ENCODE peak calls at places on chromosomes 7 and 10, in four cellular contexts. L, V, A and P are unnamed samples. For H3K4me1, the result is how much of the 10 kb centered on the place peaks cover.

GRCh38 chr10:91043173-91043910 is 122.5 kb upstream of the ANKRD1 start:
- DNase-seq in A (no peak), L (no peak), V (peak), P (peak)

GRCh38 chr10:510415-510881 is 179.0 kb downstream of the DIP2C start:
- DNase-seq in L (no peak), A (no peak), V (peak), P (no peak)

GRCh38 chr7:44767912-44768662 is 19.4 kb downstream of the ZMIZ2 start:
- DNase-seq in L (no peak), V (peak), A (no peak), P (no peak)

GRCh38 chr7:44311561-44312495 is 13.6 kb downstream of the CAMK2B start:
- DNase-seq in L (no peak), A (no peak), V (no peak), P (no peak)

GRCh38 chr7:37643876-37644275 is 39.7 kb upstream of the GPR141 start:
- DNase-seq in L (peak), A (peak), V (no peak), P (peak)

GRCh38 chr10:3127921-3128320 is 44.7 kb downstream of the PITRM1 start:
- DNase-seq in V (no peak), L (no peak), A (no peak), P (no peak)

GRCh38 chr7:154509192-154509591 is 457.0 kb downstream of the DPP6 start:
- DNase-seq in L (no peak), V (no peak), A (no peak), P (no peak)

GRCh38 chr7:143490719-143491306 is 13.1 kb downstream of the TAS2R41 start:
- DNase-seq in A (peak), V (no peak), L (no peak), P (peak)

GRCh38 chr10:129157185-129157584 is 309.9 kb upstream of the MGMT start:
- DNase-seq in L (no peak), A (no peak), V (no peak), P (no peak)

GRCh38 chr7:112050205-112050881 is 155.9 kb downstream of the DOCK4 start:
- DNase-seq in L (no peak), V (no peak), A (no peak), P (no peak)

GRCh38 chr7:4246536-4246935 is 435.6 kb upstream of the FOXK1 start:
- DNase-seq in V (no peak), L (no peak), A (no peak), P (no peak)

GRCh38 chr7:50393547-50394252 is 56.5 kb downstream of the FIGNL1 start:
- DNase-seq in A (no peak), V (no peak), L (no peak), P (no peak)

GRCh38 chr7:158443688-158444483 is 143.7 kb downstream of the PTPRN2 start:
- DNase-seq in V (no peak), A (no peak), L (no peak), P (no peak)

GRCh38 chr10:86045896-86046295 is 320.7 kb downstream of the GRID1 start:
- DNase-seq in L (no peak), V (no peak), A (no peak), P (no peak)

GRCh38 chr7:79658304-79658703 is 204.8 kb upstream of the MAGI2 start:
- DNase-seq in L (no peak), V (no peak), A (no peak), P (no peak)

GRCh38 chr10:113947138-113948011 is 92.9 kb downstream of the NHLRC2 start:
- DNase-seq in V (no peak), L (no peak), A (no peak), P (no peak)

GRCh38 chr10:113435881-113436280 is 117.0 kb upstream of the HABP2 start:
- DNase-seq in L (no peak), A (no peak), V (no peak), P (no peak)

DNA sequence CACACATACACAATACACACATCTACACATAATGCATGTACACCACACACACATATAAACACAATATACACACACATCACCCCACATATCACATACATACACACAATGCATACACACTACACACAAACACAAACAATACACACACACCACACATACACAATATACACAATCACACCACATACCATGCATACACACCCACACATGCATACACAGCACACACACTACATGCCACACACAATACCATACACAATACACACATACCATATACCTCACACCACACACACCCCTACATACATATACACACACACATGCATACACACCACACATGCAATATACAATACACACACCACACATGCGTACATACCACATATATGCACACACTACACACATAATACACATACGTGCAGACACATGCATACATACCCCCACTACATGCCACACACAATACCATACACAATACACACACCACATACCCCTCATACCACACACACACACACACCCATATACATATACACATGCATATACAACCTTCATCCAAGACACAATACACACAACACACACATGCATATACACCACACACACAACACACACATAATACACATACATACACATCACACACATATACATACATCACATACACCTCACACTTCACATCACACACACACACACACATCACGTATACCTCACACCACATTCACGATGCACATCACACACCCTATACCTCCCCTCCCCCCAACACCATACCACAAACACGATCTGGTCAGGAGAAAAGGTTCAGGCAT is 34.0 kb downstream of the PSMC2 start:
- DNase-seq in A (no peak), L (no peak), V (no peak), P (no peak)
- H3K23ac ChIP-seq in A (no peak), L (no peak), V (no peak), P (no peak)

GRCh38 chr7:139745330-139746143 is 32.3 kb downstream of the HIPK2 start:
- DNase-seq in A (no peak), L (no peak), V (no peak), P (peak)

GRCh38 chr7:139743267-139743966 is 34.4 kb downstream of the HIPK2 start:
- DNase-seq in A (no peak), V (no peak), L (no peak), P (no peak)

GRCh38 chr7:139746652-139747051 is 31.1 kb downstream of the HIPK2 start:
- DNase-seq in A (no peak), V (no peak), L (no peak), P (no peak)

GRCh38 chr7:139743967-139744767 is 33.6 kb downstream of the HIPK2 start:
- DNase-seq in A (no peak), L (no peak), V (peak), P (no peak)

DNA sequence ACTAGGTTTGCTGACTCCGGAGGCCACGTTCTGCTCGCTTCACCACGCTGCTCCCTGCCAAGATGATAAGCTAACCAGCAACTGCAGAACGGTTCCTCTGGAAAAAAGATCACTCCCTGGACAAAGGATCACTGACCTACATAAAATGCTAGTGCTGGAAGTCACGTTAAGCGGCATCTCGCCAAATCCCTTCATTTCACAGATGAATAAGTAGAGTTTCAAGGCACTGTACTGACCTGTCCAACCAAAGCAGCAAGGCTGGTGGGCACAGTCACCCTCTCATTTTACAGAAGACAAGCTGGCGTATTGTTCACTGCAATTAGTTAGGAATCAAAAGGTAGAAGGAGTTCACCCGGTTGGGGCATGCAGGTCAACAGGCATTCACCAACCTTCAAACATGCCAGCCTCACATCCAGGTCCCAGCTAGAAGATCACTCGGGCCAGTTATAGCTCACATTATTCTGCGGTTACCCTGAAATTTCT is 33.0 kb downstream of the HIPK2 start:
- DNase-seq in L (no peak), A (no peak), V (no peak), P (no peak)
- H3K4me1 ChIP-seq in L (under half), A (under half), V (under half), P (under half)

DNA sequence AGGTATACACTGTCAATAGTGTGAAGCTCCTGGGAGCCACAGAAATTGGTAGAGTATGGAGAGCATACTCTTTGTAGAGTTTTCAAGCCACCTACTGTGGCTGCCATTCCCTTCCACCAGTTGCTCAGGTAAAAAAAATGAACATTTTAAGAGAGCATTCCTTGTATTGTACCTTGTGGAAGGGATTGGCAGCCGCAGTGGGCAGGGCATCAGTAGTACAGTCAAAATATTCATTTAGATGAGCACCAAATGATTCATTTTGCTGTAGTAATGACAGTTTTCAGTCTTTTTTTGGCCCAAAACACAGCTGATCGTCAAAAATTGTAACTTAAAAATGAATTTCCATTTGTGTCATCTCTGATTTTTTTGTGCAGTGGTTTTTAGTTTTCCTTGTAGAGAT is 304.9 kb downstream of the ATRNL1 start:
- DNase-seq in V (no peak), L (no peak), A (no peak), P (no peak)
- H3K27ac ChIP-seq in V (no peak), L (no peak), A (no peak), P (no peak)

GRCh38 chr10:124500767-124501166 is 39.1 kb downstream of the LHPP start:
- DNase-seq in L (no peak), V (no peak), A (no peak), P (no peak)

GRCh38 chr10:124508907-124509454 is 47.4 kb downstream of the LHPP start:
- DNase-seq in L (no peak), A (no peak), V (no peak), P (no peak)

GRCh38 chr10:124508070-124508667 is 46.5 kb downstream of the LHPP start:
- DNase-seq in V (no peak), L (no peak), A (no peak), P (no peak)

GRCh38 chr10:124509836-124510535 is 48.4 kb downstream of the LHPP start:
- DNase-seq in V (no peak), L (no peak), A (no peak), P (no peak)

DNA sequence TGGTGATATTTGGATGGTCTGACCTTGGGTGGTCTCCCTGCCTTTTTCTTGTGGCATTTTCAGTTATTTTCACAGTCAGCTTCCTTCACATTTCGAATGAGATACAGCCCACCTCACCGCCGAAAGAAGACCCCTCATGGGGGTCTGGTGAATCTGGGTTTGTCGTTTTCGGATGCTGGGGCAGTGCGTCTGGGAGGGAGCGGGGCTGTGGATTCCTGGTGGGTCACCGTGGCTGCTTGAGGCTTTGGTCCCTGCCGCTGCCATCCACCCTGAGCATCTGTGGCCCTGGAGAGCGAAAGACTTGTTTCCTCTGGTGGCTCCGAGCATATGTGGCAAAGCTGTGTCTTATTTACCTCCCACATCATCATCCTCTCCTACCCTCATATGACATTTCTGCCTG is 43.1 kb downstream of the LHPP start:
- DNase-seq in A (no peak), V (no peak), L (no peak), P (no peak)
- H3K23ac ChIP-seq in A (no peak), V (no peak), L (no peak), P (no peak)

DNA sequence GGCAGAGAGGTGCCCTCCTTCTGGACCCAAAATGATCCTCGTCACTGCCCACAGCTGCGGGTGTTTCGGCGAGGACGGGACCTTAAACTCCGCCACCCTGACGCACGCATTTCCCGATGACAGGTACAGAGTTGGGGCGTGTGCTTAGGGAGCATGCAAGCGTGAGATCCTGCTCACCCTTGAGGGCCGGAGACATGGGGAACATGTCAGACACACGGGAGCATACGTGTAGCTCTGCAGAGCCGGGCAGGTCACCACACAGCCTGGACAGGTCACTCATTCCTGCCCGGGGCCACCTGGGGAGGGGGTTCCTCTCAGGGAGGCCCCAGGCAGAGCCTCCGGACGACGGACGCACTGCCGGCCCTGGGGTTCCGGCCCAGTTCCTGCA is 57.6 kb upstream of the PDGFA start:
- DNase-seq in L (no peak), V (no peak), A (no peak), P (no peak)
- H3K4me1 ChIP-seq in L (under half), V (under half), A (under half), P (under half)

GRCh38 chr7:106166651-106167342 is 54.7 kb upstream of the SYPL1 start:
- DNase-seq in A (peak), V (peak), L (peak), P (peak)
- H3K27ac ChIP-seq in A (no peak), V (no peak), L (no peak), P (no peak)

DNA sequence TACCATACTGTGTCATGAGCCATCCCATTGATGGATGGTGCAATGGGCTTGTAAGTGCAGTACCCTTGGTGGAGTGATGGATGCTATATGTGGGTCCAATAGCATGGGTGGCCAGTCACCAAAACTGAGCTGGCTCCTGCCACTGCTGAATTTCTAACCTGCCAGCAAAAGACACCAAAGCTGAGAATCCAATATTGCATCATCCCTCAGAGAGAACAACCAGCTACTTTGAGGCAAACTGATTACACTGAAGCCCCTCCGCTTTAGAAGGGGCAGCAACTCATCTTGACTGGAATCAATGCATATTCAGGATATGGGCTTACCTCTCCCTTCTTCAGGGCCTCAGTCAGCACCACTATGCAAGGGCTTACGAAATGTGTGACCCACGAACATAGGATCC is 211.6 kb downstream of the DGKI start:
- DNase-seq in A (no peak), L (no peak), V (no peak), P (no peak)
- H3K23ac ChIP-seq in A (no peak), L (no peak), V (no peak), P (no peak)

GRCh38 chr10:100847440-100847839 is 65.3 kb upstream of the SLF2 start:
- DNase-seq in V (peak), L (no peak), A (no peak), P (no peak)
- H3K4me1 ChIP-seq in V (under half), L (under half), A (under half), P (under half)

DNA sequence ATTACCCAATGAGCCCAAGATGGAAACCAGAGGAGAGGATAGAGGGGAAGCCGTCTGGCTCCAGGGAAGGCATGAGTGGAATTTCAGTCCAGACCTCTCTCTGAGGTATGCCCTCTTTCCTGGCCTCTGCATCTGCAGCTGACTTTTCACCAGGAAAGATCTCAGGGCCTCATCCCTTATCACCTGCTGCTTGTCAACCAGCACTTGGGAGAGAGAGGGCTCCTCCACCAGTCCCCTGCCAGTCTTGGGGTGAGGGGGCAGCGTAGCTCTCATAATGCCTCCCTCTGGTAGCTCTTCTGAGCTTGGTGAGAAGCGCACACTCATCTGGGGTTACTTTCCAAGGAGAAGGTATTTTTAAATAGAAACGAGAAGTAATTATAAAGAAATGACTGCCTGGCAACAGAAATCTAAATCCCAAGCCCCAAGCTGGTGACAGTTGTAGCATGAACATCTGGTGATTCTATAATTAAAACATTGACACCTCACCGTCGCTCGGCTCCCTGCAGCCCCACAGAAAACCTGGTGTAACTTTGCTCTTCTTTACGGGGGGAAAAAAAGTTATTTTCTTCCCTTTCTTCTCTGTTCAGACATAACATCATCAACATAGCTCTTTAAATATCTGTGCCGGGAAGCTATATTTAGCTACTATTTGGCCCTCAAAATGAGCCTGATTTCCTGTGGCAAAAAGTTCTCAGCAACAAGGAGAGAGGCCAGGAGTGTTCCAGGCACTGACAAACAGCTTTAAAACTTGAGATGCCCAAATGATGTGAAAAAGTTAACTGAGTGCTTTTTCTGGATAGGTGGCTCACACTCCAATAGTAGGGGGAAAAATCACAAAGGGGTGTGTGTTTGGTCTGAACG is 26.9 kb downstream of the HIP1 start:
- DNase-seq in L (no peak), V (peak), A (no peak), P (peak)
- H3K27ac ChIP-seq in L (no peak), V (peak), A (no peak), P (no peak)